ENCODE peak calls at places on chromosomes 5 and 9, in eight cellular contexts. Q, Z, X, S, T, N, L and K are unnamed samples. For H3K27me3, the result is how much of the 10 kb centered on the place peaks cover.

GRCh38 chr5:17067657-17068392 is 131.7 kb upstream of the MYO10 start:
- DNase-seq in Q (no peak), Z (no peak), X (no peak), S (no peak), T (no peak), N (no peak), L (no peak), K (no peak)

GRCh38 chr5:80109549-80110478 is 74.7 kb downstream of the THBS4 start:
- DNase-seq in Q (no peak), Z (no peak), X (no peak), S (no peak), T (peak), N (peak), L (no peak), K (no peak)

GRCh38 chr9:93288891-93289883 is 105.2 kb downstream of the WNK2 start:
- DNase-seq in Q (peak), Z (no peak), X (no peak), S (no peak), T (no peak), N (no peak), L (no peak), K (no peak)

GRCh38 chr9:14985419-14985818 is 75.2 kb upstream of the FREM1 start:
- DNase-seq in Q (no peak), Z (no peak), X (no peak), S (no peak), T (no peak), N (no peak), L (no peak), K (no peak)

GRCh38 chr5:125865166-125865815 is 557.9 kb upstream of the GRAMD2B start:
- DNase-seq in Q (no peak), Z (no peak), X (no peak), S (no peak), T (no peak), N (no peak), L (no peak), K (no peak)

GRCh38 chr9:86470326-86470725 is 116.1 kb upstream of the TUT7 start:
- DNase-seq in Q (no peak), Z (no peak), X (no peak), S (no peak), T (no peak), N (no peak), L (no peak), K (no peak)

GRCh38 chr5:78361226-78361993 is 993 bp downstream of the SCAMP1 start:
- DNase-seq in Q (no peak), Z (no peak), X (no peak), S (peak), T (peak), N (peak), L (no peak), K (no peak)

GRCh38 chr5:38500861-38501260 is 55.6 kb downstream of the LIFR start:
- DNase-seq in Q (no peak), Z (peak), X (no peak), S (no peak), T (no peak), N (no peak), L (no peak), K (no peak)

GRCh38 chr5:74232281-74232680 is 408.2 kb downstream of the ENC1 start:
- DNase-seq in Q (no peak), Z (peak), X (no peak), S (no peak), T (no peak), N (no peak), L (no peak), K (no peak)

GRCh38 chr9:132622144-132622543 is 39.7 kb downstream of the BARHL1 start:
- DNase-seq in Q (no peak), Z (no peak), X (no peak), S (peak), T (peak), N (no peak), L (no peak), K (no peak)

GRCh38 chr5:180027449-180028089 is 44.0 kb downstream of the RNF130 start:
- DNase-seq in Q (no peak), Z (no peak), X (no peak), S (no peak), T (no peak), N (no peak), L (no peak), K (no peak)

GRCh38 chr5:64273276-64273675 is 107.6 kb downstream of the RNF180 start:
- DNase-seq in Q (no peak), Z (peak), X (no peak), S (no peak), T (no peak), N (no peak), L (no peak), K (no peak)

GRCh38 chr9:73137286-73137899 is 14.3 kb upstream of the ANXA1 start:
- DNase-seq in Q (no peak), Z (no peak), X (no peak), S (no peak), T (no peak), N (no peak), L (no peak), K (no peak)

GRCh38 chr9:81032030-81032572 is 657.2 kb downstream of the TLE1 start:
- DNase-seq in Q (no peak), Z (peak), X (no peak), S (no peak), T (peak), N (no peak), L (no peak), K (no peak)

GRCh38 chr5:157108961-157109360 is at the start of gene HAVCR2:
- DNase-seq in Q (no peak), Z (no peak), X (no peak), S (peak), T (no peak), N (no peak), L (no peak), K (no peak)

GRCh38 chr9:114827658-114828360 is 22.0 kb upstream of the TNFSF15 start:
- DNase-seq in Q (no peak), Z (no peak), X (no peak), S (no peak), T (no peak), N (no peak), L (no peak), K (no peak)

GRCh38 chr5:154630410-154630809 is 124.8 kb upstream of the LARP1 start:
- DNase-seq in Q (no peak), Z (no peak), X (no peak), S (no peak), T (no peak), N (no peak), L (no peak), K (no peak)

GRCh38 chr9:89526667-89527066 is 28.8 kb upstream of the SEMA4D start:
- DNase-seq in Q (no peak), Z (no peak), X (no peak), S (no peak), T (no peak), N (no peak), L (no peak), K (no peak)
- H3K27me3 ChIP-seq in Q (under half), Z (under half), X (under half), S (under half), T (under half), N (under half), L (under half), K (under half)

GRCh38 chr5:114822885-114823284 is 346.8 kb downstream of the TRIM36 start:
- DNase-seq in Q (no peak), Z (no peak), X (no peak), S (no peak), T (no peak), N (no peak), L (no peak), K (no peak)
- H3K27me3 ChIP-seq in Q (under half), Z (under half), X (under half), S (under half), T (under half), N (under half), L (under half), K (under half)

DNA sequence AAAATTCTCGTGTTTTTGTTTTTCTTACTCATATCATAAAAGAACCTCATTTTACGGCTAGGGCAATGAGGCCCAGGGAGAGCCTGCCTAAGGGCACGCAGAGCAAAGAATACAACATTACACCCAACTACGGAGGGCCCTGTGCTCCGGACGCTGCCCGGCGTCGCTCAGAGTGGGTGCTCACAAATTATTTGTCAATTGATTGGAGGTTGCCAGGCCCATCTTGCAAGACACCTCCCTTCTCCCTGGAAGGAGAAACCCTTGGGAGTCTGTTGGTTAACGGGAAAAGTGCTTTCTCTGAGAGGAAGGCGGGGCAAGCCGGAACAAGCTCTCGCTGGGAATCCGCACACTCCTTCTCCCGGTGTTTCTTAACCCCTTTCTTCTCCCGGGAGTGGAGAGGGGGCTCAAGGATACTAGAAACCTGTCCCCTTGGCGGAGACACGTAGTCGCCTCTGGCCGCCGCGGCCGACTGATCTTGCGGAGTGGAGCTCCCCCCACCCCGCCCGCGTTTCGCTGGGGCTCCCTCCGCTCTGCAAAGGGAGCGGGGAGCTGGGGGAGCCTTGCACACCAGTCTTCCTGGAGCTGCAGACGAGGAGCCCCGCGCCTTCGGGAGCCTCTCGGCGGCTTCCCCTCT is 599.3 kb upstream of the SGCD start:
- DNase-seq in Q (no peak), Z (no peak), X (no peak), S (no peak), T (no peak), N (no peak), L (peak), K (no peak)
- H3K27me3 ChIP-seq in Q (under half), Z (under half), X (under half), S (half or more), T (under half), N (half or more), L (under half), K (half or more)

DNA sequence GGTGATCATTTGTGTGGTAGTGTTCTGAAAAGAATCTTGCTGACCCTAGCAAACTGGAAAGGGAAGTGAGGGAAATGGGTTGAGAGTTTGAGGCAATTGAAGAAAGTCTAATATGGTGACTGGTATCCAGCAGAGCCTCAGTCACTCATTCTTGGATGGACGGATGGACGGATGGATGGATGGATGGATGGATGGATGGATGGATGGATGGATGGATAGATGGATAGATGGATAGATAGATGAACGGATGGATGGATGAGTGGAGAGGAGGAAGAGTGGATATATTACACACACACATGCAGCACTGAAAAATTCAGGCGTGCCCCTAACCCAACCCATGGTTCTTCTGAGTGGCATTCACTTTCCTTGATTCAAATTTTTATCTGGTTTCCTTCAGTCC is 277.6 kb downstream of the EBF1 start:
- DNase-seq in Q (no peak), Z (no peak), X (no peak), S (no peak), T (no peak), N (no peak), L (no peak), K (no peak)
- H3K27me3 ChIP-seq in Q (under half), Z (under half), X (under half), S (under half), T (under half), N (under half), L (under half), K (under half)

GRCh38 chr5:181120761-181121160 is 10.2 kb downstream of the OR2V1 start:
- DNase-seq in Q (no peak), Z (no peak), X (no peak), S (no peak), T (no peak), N (no peak), L (no peak), K (no peak)
- H3K27me3 ChIP-seq in Q (under half), Z (under half), X (under half), S (half or more), T (half or more), N (half or more), L (under half), K (under half)

DNA sequence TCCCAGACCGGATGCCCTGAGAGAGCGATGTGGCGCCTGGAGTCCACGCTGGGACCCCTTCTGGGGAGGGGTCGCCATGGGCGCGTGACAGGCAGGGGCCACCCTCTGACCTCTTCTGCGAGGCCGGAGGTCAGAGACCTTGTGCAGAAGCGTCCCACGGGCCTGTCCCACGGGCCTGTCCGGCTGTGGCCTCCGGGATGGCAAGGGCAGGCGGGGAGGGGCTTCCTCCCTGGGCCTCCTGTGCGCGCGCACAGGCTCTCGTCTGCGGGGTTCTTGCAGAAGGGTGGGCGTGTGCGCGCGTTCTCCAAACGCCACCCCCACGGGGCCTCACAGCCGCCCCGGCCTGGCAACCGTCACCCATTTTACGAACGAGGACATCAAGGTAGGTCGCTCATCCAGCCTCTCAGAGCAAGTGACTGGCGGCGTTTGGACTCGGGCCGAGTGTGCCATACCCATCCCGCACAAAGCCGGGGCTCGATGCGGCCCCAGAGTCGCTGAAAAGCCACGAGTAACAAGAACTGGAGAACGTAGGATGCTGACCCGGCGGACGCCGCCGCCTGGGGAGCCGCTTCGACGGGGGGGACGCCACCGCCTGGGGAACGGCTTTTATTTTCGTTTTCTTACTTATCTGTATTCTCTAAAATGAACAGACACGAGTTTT is 897 bp downstream of the AHRR start:
- DNase-seq in Q (no peak), Z (no peak), X (no peak), S (no peak), T (no peak), N (no peak), L (no peak), K (no peak)
- H3K27me3 ChIP-seq in Q (under half), Z (under half), X (under half), S (half or more), T (half or more), N (half or more), L (under half), K (half or more)